ENCODE peak calls at places on chromosomes 6 and 20, in six cellular contexts. One of them, this sample, is unnamed.

GRCh38 chr20:38833154-38833856 is 27.8 kb downstream of the PPP1R16B start:
- DNase-seq in cerebellum: no peak
- DNase-seq in NCI-H1436: no peak
- DNase-seq in HFFc6: no peak
- DNase-seq in ACHN: no peak
- DNase-seq in heart right ventricle: no peak
- DNase-seq in this sample: no peak

GRCh38 chr6:7106215-7106751 is 1.5 kb upstream of the RREB1 start:
- DNase-seq in cerebellum: no peak
- DNase-seq in NCI-H1436: no peak
- DNase-seq in HFFc6: no peak
- DNase-seq in ACHN: no peak
- DNase-seq in heart right ventricle: no peak
- DNase-seq in this sample: peak

GRCh38 chr20:34705383-34706021 is 1.4 kb downstream of the TP53INP2 start:
- DNase-seq in cerebellum: no peak
- DNase-seq in NCI-H1436: no peak
- DNase-seq in HFFc6: peak
- DNase-seq in ACHN: peak
- DNase-seq in heart right ventricle: peak
- DNase-seq in this sample: peak

GRCh38 chr6:168415149-168415992 is 25.6 kb upstream of the SMOC2 start:
- DNase-seq in cerebellum: no peak
- DNase-seq in NCI-H1436: no peak
- DNase-seq in HFFc6: no peak
- DNase-seq in ACHN: no peak
- DNase-seq in heart right ventricle: no peak
- DNase-seq in this sample: no peak

GRCh38 chr20:7856756-7857155 is 83.5 kb downstream of the HAO1 start:
- DNase-seq in cerebellum: no peak
- DNase-seq in NCI-H1436: no peak
- DNase-seq in HFFc6: peak
- DNase-seq in ACHN: no peak
- DNase-seq in heart right ventricle: no peak
- DNase-seq in this sample: no peak

GRCh38 chr6:155126727-155127439 is 131.8 kb downstream of the TIAM2 start:
- DNase-seq in cerebellum: no peak
- DNase-seq in NCI-H1436: no peak
- DNase-seq in HFFc6: peak
- DNase-seq in ACHN: no peak
- DNase-seq in heart right ventricle: no peak
- DNase-seq in this sample: peak

GRCh38 chr6:163554663-163555062 is 140.1 kb downstream of the QKI start:
- DNase-seq in cerebellum: no peak
- DNase-seq in NCI-H1436: no peak
- DNase-seq in HFFc6: peak
- DNase-seq in ACHN: peak
- DNase-seq in heart right ventricle: peak
- DNase-seq in this sample: peak

GRCh38 chr6:116954938-116955337 is 77.9 kb downstream of the RFX6 start:
- DNase-seq in cerebellum: no peak
- DNase-seq in NCI-H1436: no peak
- DNase-seq in HFFc6: no peak
- DNase-seq in ACHN: no peak
- DNase-seq in heart right ventricle: no peak
- DNase-seq in this sample: peak

GRCh38 chr6:95576218-95576617 is 1.1 kb upstream of the MANEA start:
- DNase-seq in cerebellum: no peak
- DNase-seq in NCI-H1436: no peak
- DNase-seq in HFFc6: no peak
- DNase-seq in ACHN: peak
- DNase-seq in heart right ventricle: no peak
- DNase-seq in this sample: no peak

GRCh38 chr20:53287357-53288042 is 306.1 kb downstream of the ZNF217 start:
- DNase-seq in cerebellum: no peak
- DNase-seq in NCI-H1436: no peak
- DNase-seq in HFFc6: no peak
- DNase-seq in ACHN: no peak
- DNase-seq in heart right ventricle: no peak
- DNase-seq in this sample: no peak

GRCh38 chr6:41639556-41640371 is 1.5 kb downstream of the MDFI start:
- DNase-seq in cerebellum: no peak
- DNase-seq in NCI-H1436: no peak
- DNase-seq in HFFc6: no peak
- DNase-seq in ACHN: no peak
- DNase-seq in heart right ventricle: no peak
- DNase-seq in this sample: no peak

GRCh38 chr6:5135783-5136376 is 50.7 kb downstream of the PPP1R3G start:
- DNase-seq in cerebellum: no peak
- DNase-seq in NCI-H1436: peak
- DNase-seq in HFFc6: no peak
- DNase-seq in ACHN: peak
- DNase-seq in heart right ventricle: no peak
- DNase-seq in this sample: peak

GRCh38 chr6:89346433-89346832 is 6.1 kb downstream of the UBE2J1 start:
- DNase-seq in cerebellum: no peak
- DNase-seq in NCI-H1436: no peak
- DNase-seq in HFFc6: no peak
- DNase-seq in ACHN: no peak
- DNase-seq in heart right ventricle: no peak
- DNase-seq in this sample: no peak

GRCh38 chr6:87165169-87165568 is 9.8 kb downstream of the ZNF292 start:
- DNase-seq in cerebellum: no peak
- DNase-seq in NCI-H1436: no peak
- DNase-seq in HFFc6: no peak
- DNase-seq in ACHN: no peak
- DNase-seq in heart right ventricle: no peak
- DNase-seq in this sample: no peak

GRCh38 chr6:105965042-105965760 is 120.9 kb upstream of the PRDM1 start:
- DNase-seq in cerebellum: no peak
- DNase-seq in NCI-H1436: no peak
- DNase-seq in HFFc6: no peak
- DNase-seq in ACHN: no peak
- DNase-seq in heart right ventricle: no peak
- DNase-seq in this sample: no peak

GRCh38 chr6:131059486-131059885 is 3.6 kb downstream of the EPB41L2 start:
- DNase-seq in cerebellum: no peak
- DNase-seq in NCI-H1436: no peak
- DNase-seq in HFFc6: peak
- DNase-seq in ACHN: peak
- DNase-seq in heart right ventricle: no peak
- DNase-seq in this sample: no peak

GRCh38 chr6:83597511-83597910 is 85.2 kb downstream of the PRSS35 start:
- DNase-seq in cerebellum: no peak
- DNase-seq in NCI-H1436: no peak
- DNase-seq in HFFc6: no peak
- DNase-seq in ACHN: no peak
- DNase-seq in heart right ventricle: no peak
- DNase-seq in this sample: no peak

GRCh38 chr20:17928633-17929311 is 39.8 kb downstream of the SNX5 start:
- DNase-seq in cerebellum: no peak
- DNase-seq in NCI-H1436: peak
- DNase-seq in HFFc6: no peak
- DNase-seq in ACHN: no peak
- DNase-seq in heart right ventricle: no peak
- DNase-seq in this sample: no peak

GRCh38 chr6:128889870-128890269 is 6.9 kb downstream of the LAMA2 start:
- DNase-seq in cerebellum: no peak
- DNase-seq in NCI-H1436: no peak
- DNase-seq in HFFc6: no peak
- DNase-seq in ACHN: no peak
- DNase-seq in heart right ventricle: no peak
- DNase-seq in this sample: no peak

GRCh38 chr6:35691027-35691824 is 2.5 kb upstream of the FKBP5 start:
- DNase-seq in cerebellum: no peak
- DNase-seq in NCI-H1436: no peak
- DNase-seq in HFFc6: no peak
- DNase-seq in ACHN: no peak
- DNase-seq in heart right ventricle: peak
- DNase-seq in this sample: no peak

GRCh38 chr6:40128149-40128548 is 193.9 kb upstream of the MOCS1 start:
- DNase-seq in cerebellum: no peak
- DNase-seq in NCI-H1436: no peak
- DNase-seq in HFFc6: no peak
- DNase-seq in ACHN: peak
- DNase-seq in heart right ventricle: no peak
- DNase-seq in this sample: no peak